ENCODE peak calls at places on chromosomes 1 and 21, in eight cellular contexts. One of them, this sample, is unnamed.

GRCh38 chr21:26070822-26071425 is 99.6 kb downstream of the APP start:
- DNase-seq in CD4-positive, alpha-beta T cell: peak
- DNase-seq in ELR: peak
- DNase-seq in activated CD4-positive, alpha-beta T cell treated with anti-CD3 and anti-CD28 coated beads for 24 hours: no peak
- DNase-seq in lung: peak
- DNase-seq in AG08395: peak
- DNase-seq in tibial nerve: no peak
- DNase-seq in AG04450: no peak
- DNase-seq in this sample: no peak

GRCh38 chr1:21299007-21299406 is 8.7 kb upstream of the ECE1 start:
- DNase-seq in CD4-positive, alpha-beta T cell: no peak
- DNase-seq in ELR: no peak
- DNase-seq in activated CD4-positive, alpha-beta T cell treated with anti-CD3 and anti-CD28 coated beads for 24 hours: no peak
- DNase-seq in lung: no peak
- DNase-seq in AG08395: no peak
- DNase-seq in tibial nerve: no peak
- DNase-seq in AG04450: no peak
- DNase-seq in this sample: no peak

GRCh38 chr21:27476696-27477095 is 509.8 kb upstream of the ADAMTS5 start:
- DNase-seq in CD4-positive, alpha-beta T cell: no peak
- DNase-seq in ELR: peak
- DNase-seq in activated CD4-positive, alpha-beta T cell treated with anti-CD3 and anti-CD28 coated beads for 24 hours: no peak
- DNase-seq in lung: no peak
- DNase-seq in AG08395: peak
- DNase-seq in tibial nerve: no peak
- DNase-seq in AG04450: peak
- DNase-seq in this sample: no peak

GRCh38 chr1:11980676-11980972 is 380 bp downstream of the MFN2 start:
- DNase-seq in CD4-positive, alpha-beta T cell: no peak
- DNase-seq in ELR: no peak
- DNase-seq in activated CD4-positive, alpha-beta T cell treated with anti-CD3 and anti-CD28 coated beads for 24 hours: no peak
- DNase-seq in lung: no peak
- DNase-seq in AG08395: no peak
- DNase-seq in tibial nerve: no peak
- DNase-seq in AG04450: no peak
- DNase-seq in this sample: no peak

GRCh38 chr21:39001341-39001740 is 181.9 kb downstream of the PSMG1 start:
- DNase-seq in CD4-positive, alpha-beta T cell: no peak
- DNase-seq in ELR: peak
- DNase-seq in activated CD4-positive, alpha-beta T cell treated with anti-CD3 and anti-CD28 coated beads for 24 hours: no peak
- DNase-seq in lung: no peak
- DNase-seq in AG08395: no peak
- DNase-seq in tibial nerve: no peak
- DNase-seq in AG04450: no peak
- DNase-seq in this sample: no peak

GRCh38 chr21:35234725-35235124 is 185.6 kb upstream of the RUNX1 start:
- DNase-seq in CD4-positive, alpha-beta T cell: no peak
- DNase-seq in ELR: no peak
- DNase-seq in activated CD4-positive, alpha-beta T cell treated with anti-CD3 and anti-CD28 coated beads for 24 hours: no peak
- DNase-seq in lung: no peak
- DNase-seq in AG08395: peak
- DNase-seq in tibial nerve: no peak
- DNase-seq in AG04450: no peak
- DNase-seq in this sample: no peak

GRCh38 chr1:53582211-53583020 is 123.2 kb downstream of the DMRTB1 start:
- DNase-seq in CD4-positive, alpha-beta T cell: no peak
- DNase-seq in ELR: no peak
- DNase-seq in activated CD4-positive, alpha-beta T cell treated with anti-CD3 and anti-CD28 coated beads for 24 hours: no peak
- DNase-seq in lung: no peak
- DNase-seq in AG08395: no peak
- DNase-seq in tibial nerve: no peak
- DNase-seq in AG04450: no peak
- DNase-seq in this sample: no peak

GRCh38 chr21:25895565-25896205 is 160.9 kb downstream of the GABPA start:
- DNase-seq in CD4-positive, alpha-beta T cell: peak
- DNase-seq in ELR: peak
- DNase-seq in activated CD4-positive, alpha-beta T cell treated with anti-CD3 and anti-CD28 coated beads for 24 hours: no peak
- DNase-seq in lung: no peak
- DNase-seq in AG08395: peak
- DNase-seq in tibial nerve: no peak
- DNase-seq in AG04450: no peak
- DNase-seq in this sample: no peak

GRCh38 chr1:63975447-63975846 is 201.6 kb downstream of the ROR1 start:
- DNase-seq in CD4-positive, alpha-beta T cell: no peak
- DNase-seq in ELR: no peak
- DNase-seq in activated CD4-positive, alpha-beta T cell treated with anti-CD3 and anti-CD28 coated beads for 24 hours: no peak
- DNase-seq in lung: no peak
- DNase-seq in AG08395: no peak
- DNase-seq in tibial nerve: no peak
- DNase-seq in AG04450: no peak
- DNase-seq in this sample: no peak

GRCh38 chr1:109579044-109579443 is 30.6 kb downstream of the GNAI3 start:
- DNase-seq in CD4-positive, alpha-beta T cell: no peak
- DNase-seq in ELR: no peak
- DNase-seq in activated CD4-positive, alpha-beta T cell treated with anti-CD3 and anti-CD28 coated beads for 24 hours: no peak
- DNase-seq in lung: no peak
- DNase-seq in AG08395: peak
- DNase-seq in tibial nerve: no peak
- DNase-seq in AG04450: no peak
- DNase-seq in this sample: no peak

GRCh38 chr1:97630968-97631367 is 289.9 kb downstream of the DPYD start:
- DNase-seq in CD4-positive, alpha-beta T cell: no peak
- DNase-seq in ELR: no peak
- DNase-seq in activated CD4-positive, alpha-beta T cell treated with anti-CD3 and anti-CD28 coated beads for 24 hours: no peak
- DNase-seq in lung: no peak
- DNase-seq in AG08395: no peak
- DNase-seq in tibial nerve: no peak
- DNase-seq in AG04450: no peak
- DNase-seq in this sample: no peak

GRCh38 chr1:3702990-3703728 is 49.1 kb upstream of the CCDC27 start:
- DNase-seq in CD4-positive, alpha-beta T cell: no peak
- DNase-seq in ELR: peak
- DNase-seq in activated CD4-positive, alpha-beta T cell treated with anti-CD3 and anti-CD28 coated beads for 24 hours: no peak
- DNase-seq in lung: no peak
- DNase-seq in AG08395: peak
- DNase-seq in tibial nerve: no peak
- DNase-seq in AG04450: no peak
- DNase-seq in this sample: no peak

GRCh38 chr1:50424045-50424939 is 1.0 kb upstream of the DMRTA2 start:
- DNase-seq in CD4-positive, alpha-beta T cell: no peak
- DNase-seq in ELR: no peak
- DNase-seq in activated CD4-positive, alpha-beta T cell treated with anti-CD3 and anti-CD28 coated beads for 24 hours: no peak
- DNase-seq in lung: no peak
- DNase-seq in AG08395: no peak
- DNase-seq in tibial nerve: no peak
- DNase-seq in AG04450: no peak
- DNase-seq in this sample: no peak

GRCh38 chr1:177236967-177237366 is 66.2 kb downstream of the BRINP2 start:
- DNase-seq in CD4-positive, alpha-beta T cell: no peak
- DNase-seq in ELR: no peak
- DNase-seq in activated CD4-positive, alpha-beta T cell treated with anti-CD3 and anti-CD28 coated beads for 24 hours: no peak
- DNase-seq in lung: no peak
- DNase-seq in AG08395: no peak
- DNase-seq in tibial nerve: no peak
- DNase-seq in AG04450: no peak
- DNase-seq in this sample: no peak

GRCh38 chr1:155179107-155180031 is 5.7 kb downstream of the TRIM46 start:
- DNase-seq in CD4-positive, alpha-beta T cell: no peak
- DNase-seq in ELR: no peak
- DNase-seq in activated CD4-positive, alpha-beta T cell treated with anti-CD3 and anti-CD28 coated beads for 24 hours: no peak
- DNase-seq in lung: no peak
- DNase-seq in AG08395: no peak
- DNase-seq in tibial nerve: no peak
- DNase-seq in AG04450: no peak
- DNase-seq in this sample: peak

GRCh38 chr1:202084791-202085681 is 37.7 kb upstream of the GPR37L1 start:
- DNase-seq in CD4-positive, alpha-beta T cell: no peak
- DNase-seq in ELR: no peak
- DNase-seq in activated CD4-positive, alpha-beta T cell treated with anti-CD3 and anti-CD28 coated beads for 24 hours: no peak
- DNase-seq in lung: no peak
- DNase-seq in AG08395: no peak
- DNase-seq in tibial nerve: no peak
- DNase-seq in AG04450: no peak
- DNase-seq in this sample: no peak

GRCh38 chr1:4638347-4638734 is 16.1 kb upstream of the AJAP1 start:
- DNase-seq in CD4-positive, alpha-beta T cell: no peak
- DNase-seq in ELR: no peak
- DNase-seq in activated CD4-positive, alpha-beta T cell treated with anti-CD3 and anti-CD28 coated beads for 24 hours: no peak
- DNase-seq in lung: no peak
- DNase-seq in AG08395: no peak
- DNase-seq in tibial nerve: no peak
- DNase-seq in AG04450: no peak
- DNase-seq in this sample: no peak

GRCh38 chr1:147745271-147745670 is 15.1 kb downstream of the GJA5 start:
- DNase-seq in CD4-positive, alpha-beta T cell: no peak
- DNase-seq in ELR: no peak
- DNase-seq in activated CD4-positive, alpha-beta T cell treated with anti-CD3 and anti-CD28 coated beads for 24 hours: no peak
- DNase-seq in lung: no peak
- DNase-seq in AG08395: no peak
- DNase-seq in tibial nerve: no peak
- DNase-seq in AG04450: no peak
- DNase-seq in this sample: no peak

GRCh38 chr1:119859647-119860046 is 36.7 kb downstream of the ADAM30 start:
- DNase-seq in CD4-positive, alpha-beta T cell: no peak
- DNase-seq in ELR: peak
- DNase-seq in activated CD4-positive, alpha-beta T cell treated with anti-CD3 and anti-CD28 coated beads for 24 hours: no peak
- DNase-seq in lung: no peak
- DNase-seq in AG08395: peak
- DNase-seq in tibial nerve: no peak
- DNase-seq in AG04450: peak
- DNase-seq in this sample: no peak

GRCh38 chr1:203692565-203693470 is 66.2 kb downstream of the ATP2B4 start:
- DNase-seq in CD4-positive, alpha-beta T cell: no peak
- DNase-seq in ELR: peak
- DNase-seq in activated CD4-positive, alpha-beta T cell treated with anti-CD3 and anti-CD28 coated beads for 24 hours: no peak
- DNase-seq in lung: peak
- DNase-seq in AG08395: peak
- DNase-seq in tibial nerve: peak
- DNase-seq in AG04450: peak
- DNase-seq in this sample: no peak

GRCh38 chr1:32872189-32872898 is 1.6 kb upstream of the FNDC5 start:
- DNase-seq in CD4-positive, alpha-beta T cell: peak
- DNase-seq in ELR: peak
- DNase-seq in activated CD4-positive, alpha-beta T cell treated with anti-CD3 and anti-CD28 coated beads for 24 hours: peak
- DNase-seq in lung: peak
- DNase-seq in AG08395: peak
- DNase-seq in tibial nerve: peak
- DNase-seq in AG04450: no peak
- DNase-seq in this sample: peak

This sample was measured in stimulated activated effector memory CD8-positive, alpha-beta T cell treated with anti-CD3 and anti-CD28 coated beads, Interleukin-12 subunit alpha, Interleukin-12 subunit beta, amount 100 ng/mL, for 72 hours.